ENCODE peak calls at places on chromosome 11, in eight cellular contexts. F is MM.1S, S is right lobe of liver, Y is A549, E is mucosa of descending colon, V is Caco-2, R is PC-3, P is Peyer's patch. Z is an unnamed sample.

GRCh38 chr11:35879361-35879760 is 64.5 kb upstream of the LDLRAD3 start:
- DNase-seq in F (no peak), S (no peak), Y (no peak), E (no peak), V (no peak), R (no peak), P (no peak), Z (no peak)

GRCh38 chr11:69670158-69670845 is 4.9 kb downstream of the LTO1 start:
- DNase-seq in F (peak; percentile 40), S (peak; percentile 78), Y (peak; percentile 87), E (peak; percentile 83), V (peak; percentile 89), R (peak; percentile 93), P (peak; percentile 88), Z (peak; percentile 73)

GRCh38 chr11:57552479-57552878 is 15.0 kb downstream of the UBE2L6 start:
- DNase-seq in F (no peak), S (no peak), Y (no peak), E (no peak), V (peak; percentile 93), R (no peak), P (no peak), Z (no peak)

GRCh38 chr11:65355776-65356393 is 1.3 kb downstream of the TIGD3 start:
- DNase-seq in F (no peak), S (no peak), Y (no peak), E (peak; percentile 65), V (no peak), R (no peak), P (peak; percentile 61), Z (no peak)

GRCh38 chr11:46006418-46007070 is 84.1 kb downstream of the LARGE2 start:
- DNase-seq in F (peak; percentile 83), S (no peak), Y (peak; percentile 74), E (no peak), V (no peak), R (peak; percentile 83), P (peak; percentile 53), Z (peak; percentile 77)

GRCh38 chr11:131217313-131218297 is 152.8 kb upstream of the NTM start:
- DNase-seq in F (no peak), S (no peak), Y (peak; percentile 1), E (no peak), V (no peak), R (peak; percentile 64), P (no peak), Z (peak; percentile 22)

GRCh38 chr11:7585816-7586215 is 72.0 kb downstream of the PPFIBP2 start:
- DNase-seq in F (no peak), S (no peak), Y (no peak), E (no peak), V (no peak), R (peak; percentile 42), P (no peak), Z (no peak)

GRCh38 chr11:115760528-115760837 is 256.3 kb upstream of the CADM1 start:
- DNase-seq in F (no peak), S (no peak), Y (no peak), E (no peak), V (no peak), R (no peak), P (no peak), Z (no peak)

GRCh38 chr11:113577356-113578163 is 102.4 kb upstream of the DRD2 start:
- DNase-seq in F (peak; percentile 8), S (no peak), Y (no peak), E (no peak), V (peak; percentile 32), R (no peak), P (no peak), Z (no peak)

GRCh38 chr11:8614497-8614896 is 20.5 kb upstream of the STK33 start:
- DNase-seq in F (no peak), S (no peak), Y (no peak), E (no peak), V (no peak), R (no peak), P (no peak), Z (no peak)

GRCh38 chr11:62513651-62514050 is 33.0 kb downstream of the AHNAK start:
- DNase-seq in F (no peak), S (no peak), Y (no peak), E (no peak), V (no peak), R (no peak), P (no peak), Z (no peak)

GRCh38 chr11:73280606-73281005 is 8.5 kb downstream of the P2RY6 start:
- DNase-seq in F (no peak), S (no peak), Y (no peak), E (no peak), V (peak; percentile 39), R (no peak), P (no peak), Z (no peak)

GRCh38 chr11:34366522-34366921 is 8.7 kb upstream of the ABTB2 start:
- DNase-seq in F (peak; percentile 60), S (no peak), Y (peak; percentile 79), E (no peak), V (no peak), R (peak; percentile 70), P (peak; percentile 59), Z (peak; percentile 73)

DNA sequence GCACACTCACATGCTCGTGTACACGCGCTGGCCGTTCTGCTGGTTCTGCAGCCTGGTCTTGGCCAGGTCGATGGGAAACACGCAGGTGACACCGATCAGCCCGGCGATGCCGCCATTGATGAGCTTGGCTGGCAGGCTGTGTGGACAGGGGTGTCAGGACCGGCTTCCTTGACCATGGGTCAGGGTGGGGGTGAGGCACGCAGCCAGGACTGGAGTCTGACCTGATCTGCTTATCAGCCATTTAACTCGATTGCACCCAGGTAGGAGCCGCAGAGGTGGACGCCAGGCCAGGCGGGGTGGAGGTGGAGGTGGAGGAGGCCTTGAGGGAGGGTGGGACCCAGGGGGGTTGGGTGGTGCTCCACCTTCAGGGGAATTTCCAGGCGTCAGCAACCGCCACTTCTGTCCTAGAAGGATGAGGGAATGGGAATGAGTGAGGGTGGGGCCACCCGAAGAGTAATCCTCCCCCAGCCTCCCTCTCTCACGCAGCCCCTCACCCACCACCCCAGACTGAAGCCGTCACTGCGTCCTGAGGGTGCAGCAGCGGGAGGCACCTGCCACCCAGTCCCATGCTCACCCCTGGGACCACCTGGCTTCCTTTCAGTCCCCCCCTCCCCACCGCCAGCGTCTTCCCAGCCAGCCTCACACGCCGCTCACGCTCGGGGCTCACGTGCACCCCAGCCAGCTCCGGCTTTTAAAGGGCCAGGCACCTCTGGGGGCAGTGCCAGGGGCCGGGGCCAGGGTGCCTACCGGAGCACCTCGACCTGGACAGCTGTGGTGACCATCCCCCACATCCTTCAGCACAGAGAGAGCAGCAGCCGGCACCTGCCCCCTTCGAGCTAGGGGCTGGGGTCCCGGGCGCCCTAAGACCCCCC is 3.1 kb downstream of the SLC25A22 start:
- DNase-seq in F (no peak), S (no peak), Y (no peak), E (peak; percentile 67), V (no peak), R (no peak), P (no peak), Z (peak; percentile 41)
- H3K4me3 ChIP-seq in F (peak overlapping the region; percentile 84), S (peak overlapping the region; percentile 63), Y (no peak overlapping the region), E (no peak overlapping the region), V (no peak overlapping the region), R (peak overlapping the region; percentile 94), P (peak overlapping the region; percentile 71), Z (peak overlapping the region; percentile 92)

GRCh38 chr11:79705648-79706047 is 264.8 kb upstream of the TENM4 start:
- DNase-seq in F (no peak), S (no peak), Y (no peak), E (no peak), V (no peak), R (no peak), P (no peak), Z (no peak)

GRCh38 chr11:79708319-79708928 is 267.6 kb upstream of the TENM4 start:
- DNase-seq in F (peak; percentile 61), S (no peak), Y (peak; percentile 31), E (peak; percentile 14), V (peak; percentile 62), R (peak; percentile 72), P (peak; percentile 51), Z (peak; percentile 43)
- TF ChIP-seq CTCF in F (peak; percentile 75), S (peak; percentile 28), Y (peak; percentile 23), E (no peak), V (peak; percentile 84), R (peak; percentile 74), P (no peak), Z (peak; percentile 60)

GRCh38 chr11:106540001-106540400 is 462.5 kb downstream of the AASDHPPT start:
- DNase-seq in F (no peak), S (no peak), Y (no peak), E (no peak), V (no peak), R (no peak), P (no peak), Z (no peak)
- H3K4me3 ChIP-seq in F (no peak overlapping the region), S (no peak overlapping the region), Y (no peak overlapping the region), E (no peak overlapping the region), V (no peak overlapping the region), R (no peak overlapping the region), P (no peak overlapping the region), Z (no peak overlapping the region)

GRCh38 chr11:10750838-10751580 is at the start of gene CTR9:
- DNase-seq in F (peak; percentile 92), S (peak; percentile 96), Y (peak; percentile 94), E (peak; percentile 96), V (peak; percentile 96), R (peak; percentile 87), P (peak; percentile 97), Z (peak; percentile 95)
- TF ChIP-seq CTCF in F (peak; percentile 22), S (no peak), Y (peak; percentile 30), E (no peak), V (peak; percentile 50), R (peak; percentile 22), P (no peak), Z (peak; percentile 25)

GRCh38 chr11:78557236-78557635 is 17.4 kb downstream of the NARS2 start:
- DNase-seq in F (no peak), S (no peak), Y (no peak), E (no peak), V (no peak), R (no peak), P (no peak), Z (no peak)

GRCh38 chr11:78562398-78562797 is 12.3 kb downstream of the NARS2 start:
- DNase-seq in F (no peak), S (no peak), Y (no peak), E (no peak), V (no peak), R (peak; percentile 72), P (no peak), Z (no peak)

GRCh38 chr11:78560826-78561484 is 13.7 kb downstream of the NARS2 start:
- DNase-seq in F (no peak), S (no peak), Y (no peak), E (no peak), V (no peak), R (peak; percentile 39), P (no peak), Z (no peak)

GRCh38 chr11:78564037-78564888 is 10.4 kb downstream of the NARS2 start:
- DNase-seq in F (peak; percentile 72), S (no peak), Y (peak; percentile 67), E (no peak), V (no peak), R (peak; percentile 91), P (peak; percentile 65), Z (peak; percentile 78)

GRCh38 chr11:78560066-78560597 is 14.5 kb downstream of the NARS2 start:
- DNase-seq in F (no peak), S (no peak), Y (no peak), E (no peak), V (no peak), R (no peak), P (no peak), Z (peak; percentile 50)
- H3K4me3 ChIP-seq in F (no peak overlapping the region), S (no peak overlapping the region), Y (no peak overlapping the region), E (no peak overlapping the region), V (no peak overlapping the region), R (peak overlapping the region; percentile 46), P (no peak overlapping the region), Z (no peak overlapping the region)

Z was measured in GM12865.